ENCODE peak calls at places on chromosomes 7 and 10, in ten cellular contexts. J is left lung, N is adrenal gland, B is heart left ventricle, O is AG04449, G is RWPE1, F is cardiac fibroblast, W is suprapubic skin, V is hepatocyte, Y is tibial artery. P is an unnamed sample.

GRCh38 chr7:2198206-2198605 is 34.5 kb downstream of the MAD1L1 start:
- DNase-seq in J (peak), N (peak), B (no peak), O (no peak), G (no peak), F (no peak), W (no peak), V (no peak), Y (no peak), P (no peak)

GRCh38 chr10:25661632-25662031 is 272.4 kb upstream of the MYO3A start:
- DNase-seq in J (no peak), N (no peak), B (no peak), O (no peak), G (no peak), F (no peak), W (no peak), V (no peak), Y (no peak), P (no peak)

GRCh38 chr7:50531401-50531906 is 33.8 kb downstream of the DDC start:
- DNase-seq in J (no peak), N (no peak), B (no peak), O (no peak), G (peak), F (no peak), W (no peak), V (peak), Y (no peak), P (no peak)

GRCh38 chr10:93165367-93165766 is 91.7 kb downstream of the CYP26A1 start:
- DNase-seq in J (no peak), N (no peak), B (no peak), O (no peak), G (no peak), F (peak), W (no peak), V (no peak), Y (no peak), P (no peak)

GRCh38 chr7:32115831-32116230 is 45.6 kb upstream of the PDE1C start:
- DNase-seq in J (no peak), N (no peak), B (no peak), O (peak), G (no peak), F (no peak), W (no peak), V (no peak), Y (no peak), P (no peak)

GRCh38 chr10:7519351-7519750 is 108.5 kb upstream of the SFMBT2 start:
- DNase-seq in J (no peak), N (no peak), B (no peak), O (no peak), G (peak), F (no peak), W (no peak), V (no peak), Y (no peak), P (no peak)

GRCh38 chr10:72328045-72328828 is 26.5 kb downstream of the DNAJB12 start:
- DNase-seq in J (peak), N (peak), B (peak), O (no peak), G (no peak), F (peak), W (peak), V (peak), Y (peak), P (no peak)

GRCh38 chr7:106358103-106358663 is 73.4 kb upstream of the NAMPT start:
- DNase-seq in J (no peak), N (no peak), B (no peak), O (no peak), G (no peak), F (peak), W (no peak), V (peak), Y (no peak), P (no peak)

GRCh38 chr7:75756340-75757297 is 15.4 kb downstream of the CCL26 start:
- DNase-seq in J (no peak), N (no peak), B (no peak), O (no peak), G (peak), F (peak), W (no peak), V (peak), Y (no peak), P (no peak)

GRCh38 chr7:151796091-151796870 is 80.6 kb downstream of the PRKAG2 start:
- DNase-seq in J (peak), N (peak), B (no peak), O (no peak), G (peak), F (no peak), W (peak), V (peak), Y (peak), P (no peak)

GRCh38 chr10:126063353-126063791 is 167.0 kb downstream of the FANK1 start:
- DNase-seq in J (no peak), N (no peak), B (no peak), O (no peak), G (peak), F (peak), W (no peak), V (no peak), Y (no peak), P (no peak)

GRCh38 chr7:50513166-50513871 is 51.9 kb downstream of the DDC start:
- DNase-seq in J (no peak), N (no peak), B (no peak), O (no peak), G (no peak), F (no peak), W (no peak), V (no peak), Y (no peak), P (no peak)

GRCh38 chr7:2510909-2511768 is 8.4 kb upstream of the LFNG start:
- DNase-seq in J (peak), N (no peak), B (no peak), O (no peak), G (no peak), F (no peak), W (no peak), V (no peak), Y (no peak), P (no peak)

DNA sequence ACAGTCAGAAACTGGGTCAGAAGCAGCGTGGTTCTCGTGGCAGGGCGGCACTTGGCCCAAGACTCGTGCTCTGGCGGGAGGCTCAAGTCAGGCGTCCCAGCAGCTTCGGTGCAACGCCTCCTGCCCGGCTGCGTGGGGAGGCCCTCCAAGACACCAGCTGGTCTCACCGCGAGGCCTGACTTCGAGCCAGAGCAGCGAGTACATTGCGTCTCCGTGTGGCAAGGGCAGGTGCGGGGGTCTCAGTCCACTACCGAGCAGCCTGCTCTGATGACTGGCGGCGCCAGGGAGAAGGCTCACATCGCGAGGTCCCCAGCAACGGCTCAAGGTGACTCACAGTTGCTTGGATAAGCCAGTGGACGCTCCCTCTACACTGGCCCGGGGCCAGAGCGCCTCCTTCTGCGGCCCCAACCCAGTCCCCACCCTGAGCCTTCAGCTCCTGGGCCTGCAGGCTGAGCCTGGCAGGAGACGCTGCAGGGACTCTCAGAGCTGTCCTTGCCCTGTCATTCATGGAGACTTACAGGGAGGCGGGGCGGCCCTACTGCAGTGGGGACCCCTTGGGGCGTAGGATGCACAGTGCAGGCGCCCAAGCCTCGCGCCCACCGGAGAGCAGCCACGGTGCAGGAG is 41.9 kb upstream of the PRKAR1B start:
- DNase-seq in J (no peak), N (peak), B (no peak), O (no peak), G (no peak), F (peak), W (no peak), V (peak), Y (peak), P (no peak)
- TF ChIP-seq CTCF in J (no peak), N (no peak), B (peak), O (no peak), G (no peak), F (no peak), W (no peak), V (no peak), Y (no peak), P (peak)

DNA sequence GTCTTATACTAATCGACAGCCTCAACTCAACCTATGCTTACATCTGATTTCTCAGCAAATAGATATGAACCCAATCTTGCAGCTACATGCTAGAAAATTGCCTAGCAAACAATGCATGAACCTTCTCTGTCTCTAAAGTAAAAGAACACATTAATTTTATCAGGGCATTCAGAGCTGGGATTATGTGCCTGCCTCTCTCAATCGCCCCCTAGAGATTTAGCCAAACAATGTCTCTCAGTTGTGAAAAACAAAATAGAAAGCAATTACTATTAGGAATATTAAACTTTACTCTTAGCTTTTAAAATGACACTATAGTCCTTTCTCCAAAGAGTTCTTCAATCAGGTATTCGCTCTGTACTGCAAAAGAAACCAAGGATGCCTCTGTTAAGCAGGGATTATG is 737.1 kb downstream of the PARD3 start:
- DNase-seq in J (no peak), N (no peak), B (no peak), O (no peak), G (no peak), F (peak), W (no peak), V (no peak), Y (no peak), P (no peak)
- TF ChIP-seq CTCF in J (no peak), N (no peak), B (no peak), O (no peak), G (no peak), F (peak), W (no peak), V (no peak), Y (no peak), P (no peak)

GRCh38 chr10:53447576-53447975 is 675.0 kb upstream of the MBL2 start:
- DNase-seq in J (no peak), N (no peak), B (no peak), O (no peak), G (no peak), F (no peak), W (no peak), V (no peak), Y (no peak), P (no peak)

GRCh38 chr10:53458007-53458406 is 685.4 kb upstream of the MBL2 start:
- DNase-seq in J (no peak), N (no peak), B (no peak), O (no peak), G (no peak), F (no peak), W (no peak), V (no peak), Y (no peak), P (no peak)

GRCh38 chr10:53453196-53453595 is 680.6 kb upstream of the MBL2 start:
- DNase-seq in J (no peak), N (no peak), B (no peak), O (no peak), G (no peak), F (no peak), W (no peak), V (no peak), Y (no peak), P (no peak)
- TF ChIP-seq CTCF in J (no peak), N (no peak), B (no peak), O (no peak), G (no peak), F (no peak), W (no peak), V (peak), Y (no peak), P (peak)

GRCh38 chr7:36661135-36661840 is 63.0 kb downstream of the AOAH start:
- DNase-seq in J (no peak), N (no peak), B (no peak), O (no peak), G (peak), F (no peak), W (no peak), V (peak), Y (no peak), P (no peak)
- TF ChIP-seq CTCF in J (no peak), N (no peak), B (no peak), O (no peak), G (no peak), F (no peak), W (no peak), V (no peak), Y (no peak), P (no peak)

DNA sequence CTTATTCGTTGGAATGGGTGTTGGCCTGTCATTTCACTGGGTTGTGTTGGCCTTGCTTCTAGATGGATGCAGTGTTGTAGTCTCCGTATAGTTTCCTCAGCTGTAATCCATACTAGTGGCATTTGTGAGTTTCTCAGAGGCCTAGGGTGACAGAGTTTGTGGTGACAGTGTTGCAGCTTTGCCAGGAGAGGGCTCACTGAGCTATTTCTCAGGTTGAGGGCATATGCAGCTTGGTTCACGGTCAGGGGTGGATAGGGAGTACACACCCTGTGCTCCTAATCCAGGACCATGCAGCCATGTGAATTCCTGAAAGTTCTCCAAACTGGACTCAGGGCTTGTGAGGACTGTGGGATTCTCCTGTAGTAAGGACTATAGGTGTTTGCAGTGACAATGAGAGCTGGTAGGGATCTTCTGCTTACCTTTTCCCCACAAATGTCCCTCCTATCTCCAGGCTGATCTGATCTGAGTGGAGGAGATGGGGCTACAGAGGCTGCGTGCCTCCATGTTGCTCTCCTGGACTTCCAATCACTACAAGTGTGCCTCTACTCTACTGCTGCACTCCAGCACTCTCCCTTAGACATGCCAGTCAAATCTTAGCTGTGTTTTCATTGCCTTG is 229.0 kb downstream of the STK31 start:
- DNase-seq in J (no peak), N (no peak), B (no peak), O (no peak), G (peak), F (peak), W (no peak), V (peak), Y (no peak), P (no peak)
- TF ChIP-seq CTCF in J (no peak), N (no peak), B (no peak), O (peak), G (peak), F (peak), W (no peak), V (peak), Y (no peak), P (peak)

GRCh38 chr10:79077488-79078173 is 8.9 kb downstream of the ZMIZ1 start:
- DNase-seq in J (no peak), N (no peak), B (no peak), O (no peak), G (no peak), F (no peak), W (no peak), V (no peak), Y (no peak), P (no peak)

GRCh38 chr10:79079074-79079397 is 10.3 kb downstream of the ZMIZ1 start:
- DNase-seq in J (no peak), N (peak), B (no peak), O (no peak), G (no peak), F (peak), W (no peak), V (no peak), Y (no peak), P (no peak)

GRCh38 chr10:79078367-79079073 is 9.8 kb downstream of the ZMIZ1 start:
- DNase-seq in J (no peak), N (no peak), B (no peak), O (no peak), G (no peak), F (no peak), W (no peak), V (no peak), Y (no peak), P (no peak)

GRCh38 chr10:79081353-79082034 is 12.7 kb downstream of the ZMIZ1 start:
- DNase-seq in J (peak), N (peak), B (no peak), O (peak), G (no peak), F (peak), W (no peak), V (peak), Y (no peak), P (no peak)

GRCh38 chr10:79079490-79080355 is 11.0 kb downstream of the ZMIZ1 start:
- DNase-seq in J (peak), N (peak), B (no peak), O (no peak), G (no peak), F (peak), W (no peak), V (peak), Y (peak), P (no peak)
- TF ChIP-seq CTCF in J (no peak), N (no peak), B (no peak), O (no peak), G (no peak), F (no peak), W (no peak), V (no peak), Y (no peak), P (no peak)

GRCh38 chr7:100563809-100564400 is 9.8 kb downstream of the SAP25 start:
- DNase-seq in J (peak), N (peak), B (peak), O (no peak), G (peak), F (peak), W (peak), V (peak), Y (peak), P (peak)
- TF ChIP-seq CTCF in J (peak), N (peak), B (peak), O (peak), G (peak), F (peak), W (peak), V (peak), Y (peak), P (peak)

P was measured in type B pancreatic cell.